ENCODE peak calls at places on chromosomes 12 and 14, in five cellular contexts. One of them, this sample, is unnamed.

GRCh38 chr12:122051231-122051876 is 27.2 kb upstream of the MLXIP start:
- DNase-seq in progenitor cell of endocrine pancreas: no peak
- DNase-seq in SW 1271: no peak
- DNase-seq in nephron progenitor cell: no peak
- DNase-seq in CD8-positive, alpha-beta memory T cell: no peak
- DNase-seq in this sample: no peak

GRCh38 chr12:120678572-120678971 is 8.4 kb upstream of the MLEC start:
- DNase-seq in progenitor cell of endocrine pancreas: no peak
- DNase-seq in SW 1271: no peak
- DNase-seq in nephron progenitor cell: no peak
- DNase-seq in CD8-positive, alpha-beta memory T cell: no peak
- DNase-seq in this sample: no peak

GRCh38 chr14:102007916-102008418 is 43.6 kb downstream of the DYNC1H1 start:
- DNase-seq in progenitor cell of endocrine pancreas: no peak
- DNase-seq in SW 1271: no peak
- DNase-seq in nephron progenitor cell: no peak
- DNase-seq in CD8-positive, alpha-beta memory T cell: no peak
- DNase-seq in this sample: no peak

GRCh38 chr14:61388173-61388975 is 67.0 kb downstream of the PRKCH start:
- DNase-seq in progenitor cell of endocrine pancreas: no peak
- DNase-seq in SW 1271: no peak
- DNase-seq in nephron progenitor cell: no peak
- DNase-seq in CD8-positive, alpha-beta memory T cell: peak; percentile 24
- DNase-seq in this sample: no peak

GRCh38 chr14:23307687-23308644 is 1.3 kb downstream of the BCL2L2 start:
- DNase-seq in progenitor cell of endocrine pancreas: no peak
- DNase-seq in SW 1271: no peak
- DNase-seq in nephron progenitor cell: no peak
- DNase-seq in CD8-positive, alpha-beta memory T cell: no peak
- DNase-seq in this sample: no peak

GRCh38 chr14:54722791-54723432 is 156.0 kb downstream of the SAMD4A start:
- DNase-seq in progenitor cell of endocrine pancreas: no peak
- DNase-seq in SW 1271: no peak
- DNase-seq in nephron progenitor cell: no peak
- DNase-seq in CD8-positive, alpha-beta memory T cell: no peak
- DNase-seq in this sample: peak; percentile 32

GRCh38 chr12:106118-106561 is 39.6 kb downstream of the IQSEC3 start:
- DNase-seq in progenitor cell of endocrine pancreas: no peak
- DNase-seq in SW 1271: no peak
- DNase-seq in nephron progenitor cell: no peak
- DNase-seq in CD8-positive, alpha-beta memory T cell: no peak
- DNase-seq in this sample: no peak

GRCh38 chr14:89455412-89455811 is 38.4 kb upstream of the FOXN3 start:
- DNase-seq in progenitor cell of endocrine pancreas: no peak
- DNase-seq in SW 1271: no peak
- DNase-seq in nephron progenitor cell: no peak
- DNase-seq in CD8-positive, alpha-beta memory T cell: no peak
- DNase-seq in this sample: no peak

GRCh38 chr12:60162988-60163720 is 567.3 kb downstream of the SLC16A7 start:
- DNase-seq in progenitor cell of endocrine pancreas: no peak
- DNase-seq in SW 1271: no peak
- DNase-seq in nephron progenitor cell: peak; percentile 4
- DNase-seq in CD8-positive, alpha-beta memory T cell: no peak
- DNase-seq in this sample: no peak

GRCh38 chr12:112524676-112525425 is 106.1 kb downstream of the PTPN11 start:
- DNase-seq in progenitor cell of endocrine pancreas: no peak
- DNase-seq in SW 1271: no peak
- DNase-seq in nephron progenitor cell: no peak
- DNase-seq in CD8-positive, alpha-beta memory T cell: no peak
- DNase-seq in this sample: no peak

GRCh38 chr14:81868172-81868571 is 334.5 kb upstream of the SEL1L start:
- DNase-seq in progenitor cell of endocrine pancreas: no peak
- DNase-seq in SW 1271: no peak
- DNase-seq in nephron progenitor cell: no peak
- DNase-seq in CD8-positive, alpha-beta memory T cell: no peak
- DNase-seq in this sample: no peak

GRCh38 chr12:95607642-95608041 is 56.4 kb upstream of the USP44 start:
- DNase-seq in progenitor cell of endocrine pancreas: no peak
- DNase-seq in SW 1271: no peak
- DNase-seq in nephron progenitor cell: no peak
- DNase-seq in CD8-positive, alpha-beta memory T cell: no peak
- DNase-seq in this sample: peak; percentile 64

GRCh38 chr14:89160437-89160836 is 256.6 kb downstream of the FOXN3 start:
- DNase-seq in progenitor cell of endocrine pancreas: no peak
- DNase-seq in SW 1271: no peak
- DNase-seq in nephron progenitor cell: no peak
- DNase-seq in CD8-positive, alpha-beta memory T cell: no peak
- DNase-seq in this sample: no peak

GRCh38 chr12:109393437-109394345 is 46.0 kb downstream of the MYO1H start:
- DNase-seq in progenitor cell of endocrine pancreas: no peak
- DNase-seq in SW 1271: no peak
- DNase-seq in nephron progenitor cell: peak; percentile 52
- DNase-seq in CD8-positive, alpha-beta memory T cell: peak; percentile 5
- DNase-seq in this sample: peak; percentile 51

GRCh38 chr12:9707864-9708808 is 24.8 kb downstream of the CLECL1 start:
- DNase-seq in progenitor cell of endocrine pancreas: peak; percentile 35
- DNase-seq in SW 1271: no peak
- DNase-seq in nephron progenitor cell: peak; percentile 49
- DNase-seq in CD8-positive, alpha-beta memory T cell: peak; percentile 49
- DNase-seq in this sample: peak; percentile 71

GRCh38 chr12:104226672-104227071 is 11.1 kb downstream of the TXNRD1 start:
- DNase-seq in progenitor cell of endocrine pancreas: no peak
- DNase-seq in SW 1271: no peak
- DNase-seq in nephron progenitor cell: no peak
- DNase-seq in CD8-positive, alpha-beta memory T cell: no peak
- DNase-seq in this sample: no peak

GRCh38 chr12:124233041-124233836 is 61.7 kb upstream of the RFLNA start:
- DNase-seq in progenitor cell of endocrine pancreas: no peak
- DNase-seq in SW 1271: peak; percentile 63
- DNase-seq in nephron progenitor cell: no peak
- DNase-seq in CD8-positive, alpha-beta memory T cell: no peak
- DNase-seq in this sample: no peak

GRCh38 chr12:132776816-132777568 is 15.4 kb upstream of the ANKLE2 start:
- DNase-seq in progenitor cell of endocrine pancreas: no peak
- DNase-seq in SW 1271: no peak
- DNase-seq in nephron progenitor cell: no peak
- DNase-seq in CD8-positive, alpha-beta memory T cell: no peak
- DNase-seq in this sample: no peak

GRCh38 chr12:128040971-128041370 is 226.0 kb upstream of the TMEM132C start:
- DNase-seq in progenitor cell of endocrine pancreas: no peak
- DNase-seq in SW 1271: no peak
- DNase-seq in nephron progenitor cell: no peak
- DNase-seq in CD8-positive, alpha-beta memory T cell: no peak
- DNase-seq in this sample: no peak

GRCh38 chr12:53336137-53336785 is at the start of gene SP7:
- DNase-seq in progenitor cell of endocrine pancreas: no peak
- DNase-seq in SW 1271: no peak
- DNase-seq in nephron progenitor cell: peak; percentile 26
- DNase-seq in CD8-positive, alpha-beta memory T cell: no peak
- DNase-seq in this sample: no peak

GRCh38 chr14:37147310-37147875 is 25.0 kb downstream of the SLC25A21 start:
- DNase-seq in progenitor cell of endocrine pancreas: no peak
- DNase-seq in SW 1271: no peak
- DNase-seq in nephron progenitor cell: no peak
- DNase-seq in CD8-positive, alpha-beta memory T cell: no peak
- DNase-seq in this sample: no peak

GRCh38 chr14:39015360-39015961 is 87.6 kb downstream of the SEC23A start:
- DNase-seq in progenitor cell of endocrine pancreas: no peak
- DNase-seq in SW 1271: no peak
- DNase-seq in nephron progenitor cell: peak; percentile 21
- DNase-seq in CD8-positive, alpha-beta memory T cell: no peak
- DNase-seq in this sample: peak; percentile 46

GRCh38 chr12:90058721-90059120 is 350.1 kb upstream of the ATP2B1 start:
- DNase-seq in progenitor cell of endocrine pancreas: no peak
- DNase-seq in SW 1271: no peak
- DNase-seq in nephron progenitor cell: no peak
- DNase-seq in CD8-positive, alpha-beta memory T cell: no peak
- DNase-seq in this sample: no peak

GRCh38 chr12:28899951-28900350 is 249.1 kb upstream of the FAR2 start:
- DNase-seq in progenitor cell of endocrine pancreas: no peak
- DNase-seq in SW 1271: no peak
- DNase-seq in nephron progenitor cell: no peak
- DNase-seq in CD8-positive, alpha-beta memory T cell: no peak
- DNase-seq in this sample: no peak

GRCh38 chr14:50107850-50108249 is 8.5 kb downstream of the VCPKMT start:
- DNase-seq in progenitor cell of endocrine pancreas: no peak
- DNase-seq in SW 1271: no peak
- DNase-seq in nephron progenitor cell: no peak
- DNase-seq in CD8-positive, alpha-beta memory T cell: no peak
- DNase-seq in this sample: no peak

GRCh38 chr14:55805250-55805649 is 225.2 kb downstream of the KTN1 start:
- DNase-seq in progenitor cell of endocrine pancreas: no peak
- DNase-seq in SW 1271: no peak
- DNase-seq in nephron progenitor cell: no peak
- DNase-seq in CD8-positive, alpha-beta memory T cell: no peak
- DNase-seq in this sample: no peak

GRCh38 chr14:100140452-100141132 is 18.9 kb downstream of the DEGS2 start:
- DNase-seq in progenitor cell of endocrine pancreas: peak; percentile 43
- DNase-seq in SW 1271: no peak
- DNase-seq in nephron progenitor cell: peak; percentile 63
- DNase-seq in CD8-positive, alpha-beta memory T cell: no peak
- DNase-seq in this sample: no peak

This sample was measured in HAP-1.